ENCODE peak calls at places on chromosomes 12 and 14, in ten cellular contexts. One of them, this sample, is unnamed. For H3K27me3, the result is how much of the 10 kb centered on the place peaks cover.

GRCh38 chr12:43245947-43246346 is 306.1 kb downstream of the ADAMTS20 start:
- DNase-seq in prostate gland: no peak
- DNase-seq in keratinocyte: no peak
- DNase-seq in CD8-positive, alpha-beta T cell: no peak
- DNase-seq in cardiac muscle cell: no peak
- DNase-seq in adipocyte: no peak
- DNase-seq in SK-N-SH: no peak
- DNase-seq in PC-3: no peak
- DNase-seq in Caco-2: no peak
- DNase-seq in stomach: no peak
- DNase-seq in this sample: no peak

GRCh38 chr14:61616524-61617185 is 78.7 kb upstream of the HIF1A start:
- DNase-seq in cardiac muscle cell: no peak
- DNase-seq in CD8-positive, alpha-beta T cell: no peak
- DNase-seq in prostate gland: no peak
- DNase-seq in Caco-2: no peak
- DNase-seq in SK-N-SH: no peak
- DNase-seq in PC-3: peak
- DNase-seq in adipocyte: peak
- DNase-seq in stomach: no peak
- DNase-seq in keratinocyte: no peak
- DNase-seq in this sample: no peak

GRCh38 chr14:56199095-56199975 is 81.1 kb downstream of the PELI2 start:
- DNase-seq in keratinocyte: no peak
- DNase-seq in Caco-2: no peak
- DNase-seq in prostate gland: no peak
- DNase-seq in stomach: no peak
- DNase-seq in CD8-positive, alpha-beta T cell: no peak
- DNase-seq in SK-N-SH: no peak
- DNase-seq in PC-3: no peak
- DNase-seq in cardiac muscle cell: no peak
- DNase-seq in adipocyte: peak
- DNase-seq in this sample: no peak

GRCh38 chr14:40847496-40847895 is 759.2 kb upstream of the LRFN5 start:
- DNase-seq in SK-N-SH: no peak
- DNase-seq in adipocyte: no peak
- DNase-seq in keratinocyte: no peak
- DNase-seq in Caco-2: no peak
- DNase-seq in stomach: no peak
- DNase-seq in cardiac muscle cell: no peak
- DNase-seq in PC-3: peak
- DNase-seq in CD8-positive, alpha-beta T cell: no peak
- DNase-seq in prostate gland: no peak
- DNase-seq in this sample: no peak

GRCh38 chr14:39015964-39016577 is 87.0 kb downstream of the SEC23A start:
- DNase-seq in keratinocyte: no peak
- DNase-seq in SK-N-SH: no peak
- DNase-seq in prostate gland: no peak
- DNase-seq in Caco-2: no peak
- DNase-seq in CD8-positive, alpha-beta T cell: no peak
- DNase-seq in PC-3: no peak
- DNase-seq in cardiac muscle cell: no peak
- DNase-seq in stomach: no peak
- DNase-seq in adipocyte: peak
- DNase-seq in this sample: no peak

GRCh38 chr12:108046633-108047032 is 82.5 kb upstream of the WSCD2 start:
- DNase-seq in Caco-2: no peak
- DNase-seq in CD8-positive, alpha-beta T cell: no peak
- DNase-seq in SK-N-SH: no peak
- DNase-seq in cardiac muscle cell: no peak
- DNase-seq in prostate gland: no peak
- DNase-seq in PC-3: no peak
- DNase-seq in adipocyte: no peak
- DNase-seq in stomach: no peak
- DNase-seq in keratinocyte: no peak
- DNase-seq in this sample: no peak

GRCh38 chr12:104775731-104776231 is 182.3 kb downstream of the SLC41A2 start:
- DNase-seq in keratinocyte: no peak
- DNase-seq in CD8-positive, alpha-beta T cell: no peak
- DNase-seq in cardiac muscle cell: no peak
- DNase-seq in PC-3: no peak
- DNase-seq in Caco-2: no peak
- DNase-seq in adipocyte: no peak
- DNase-seq in prostate gland: no peak
- DNase-seq in stomach: no peak
- DNase-seq in SK-N-SH: no peak
- DNase-seq in this sample: no peak

GRCh38 chr12:93179792-93180191 is 197.9 kb upstream of the NUDT4 start:
- DNase-seq in keratinocyte: no peak
- DNase-seq in Caco-2: no peak
- DNase-seq in adipocyte: no peak
- DNase-seq in cardiac muscle cell: no peak
- DNase-seq in PC-3: no peak
- DNase-seq in SK-N-SH: no peak
- DNase-seq in stomach: no peak
- DNase-seq in prostate gland: no peak
- DNase-seq in CD8-positive, alpha-beta T cell: no peak
- DNase-seq in this sample: no peak

GRCh38 chr12:124322271-124322998 is 27.5 kb downstream of the RFLNA start:
- DNase-seq in cardiac muscle cell: no peak
- DNase-seq in Caco-2: no peak
- DNase-seq in keratinocyte: no peak
- DNase-seq in SK-N-SH: no peak
- DNase-seq in CD8-positive, alpha-beta T cell: no peak
- DNase-seq in PC-3: peak
- DNase-seq in prostate gland: no peak
- DNase-seq in adipocyte: no peak
- DNase-seq in stomach: no peak
- DNase-seq in this sample: peak

GRCh38 chr14:99073401-99073800 is 198.6 kb downstream of the BCL11B start:
- DNase-seq in Caco-2: no peak
- DNase-seq in stomach: no peak
- DNase-seq in prostate gland: no peak
- DNase-seq in cardiac muscle cell: no peak
- DNase-seq in adipocyte: no peak
- DNase-seq in keratinocyte: no peak
- DNase-seq in CD8-positive, alpha-beta T cell: no peak
- DNase-seq in SK-N-SH: no peak
- DNase-seq in PC-3: no peak
- DNase-seq in this sample: no peak

GRCh38 chr12:39605996-39606395 is 13.6 kb downstream of the ABCD2 start:
- DNase-seq in PC-3: peak
- DNase-seq in keratinocyte: no peak
- DNase-seq in CD8-positive, alpha-beta T cell: no peak
- DNase-seq in prostate gland: no peak
- DNase-seq in stomach: no peak
- DNase-seq in SK-N-SH: no peak
- DNase-seq in Caco-2: no peak
- DNase-seq in cardiac muscle cell: no peak
- DNase-seq in adipocyte: no peak
- DNase-seq in this sample: no peak

GRCh38 chr12:85489194-85489593 is 209.2 kb downstream of the ALX1 start:
- DNase-seq in stomach: no peak
- DNase-seq in Caco-2: no peak
- DNase-seq in CD8-positive, alpha-beta T cell: no peak
- DNase-seq in adipocyte: no peak
- DNase-seq in SK-N-SH: no peak
- DNase-seq in prostate gland: no peak
- DNase-seq in PC-3: peak
- DNase-seq in keratinocyte: no peak
- DNase-seq in cardiac muscle cell: no peak
- DNase-seq in this sample: no peak

DNA sequence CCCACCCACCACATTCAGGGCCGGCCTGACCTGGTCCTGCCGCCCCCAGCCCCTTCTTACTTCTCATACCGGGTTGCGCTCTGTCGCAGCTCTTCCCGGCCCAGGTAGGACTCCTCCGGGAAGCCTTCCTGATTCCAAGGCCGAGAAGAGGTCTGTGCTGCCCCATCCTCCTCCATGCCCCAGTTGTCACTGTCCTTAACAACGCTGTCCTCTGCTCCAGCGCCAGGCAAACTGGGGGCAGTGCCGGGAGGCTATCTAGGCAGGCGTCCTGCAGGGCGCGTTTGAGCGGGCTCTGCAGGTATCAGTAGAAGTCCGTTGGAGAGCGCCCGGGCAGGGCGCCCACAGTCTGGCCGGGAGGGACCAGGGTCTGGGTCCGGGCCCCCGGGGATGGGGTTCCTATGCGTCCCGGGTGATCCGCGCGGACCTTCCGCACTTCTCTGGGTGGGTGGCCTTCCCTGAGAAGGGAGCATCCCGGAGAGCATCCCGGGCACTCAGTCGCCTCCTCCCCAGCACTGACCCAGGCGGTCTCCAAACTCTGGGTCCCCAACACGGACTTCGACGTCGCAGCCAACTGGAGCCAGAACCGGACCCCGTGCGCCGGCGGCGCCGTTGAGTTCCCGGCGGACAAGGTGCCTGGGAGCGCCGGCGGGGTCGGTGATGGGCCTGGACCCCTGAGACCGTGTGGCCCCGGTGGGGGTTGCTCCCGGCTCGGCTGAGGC is 897 bp downstream of the AMN start:
- DNase-seq in keratinocyte: no peak
- DNase-seq in adipocyte: peak
- DNase-seq in CD8-positive, alpha-beta T cell: no peak
- DNase-seq in cardiac muscle cell: no peak
- DNase-seq in PC-3: no peak
- DNase-seq in prostate gland: no peak
- DNase-seq in Caco-2: no peak
- DNase-seq in SK-N-SH: no peak
- DNase-seq in stomach: no peak
- DNase-seq in this sample: no peak
- H3K27me3 ChIP-seq in keratinocyte: under half
- H3K27me3 ChIP-seq in adipocyte: under half
- H3K27me3 ChIP-seq in CD8-positive, alpha-beta T cell: under half
- H3K27me3 ChIP-seq in cardiac muscle cell: half or more
- H3K27me3 ChIP-seq in PC-3: under half
- H3K27me3 ChIP-seq in prostate gland: under half
- H3K27me3 ChIP-seq in Caco-2: under half
- H3K27me3 ChIP-seq in SK-N-SH: under half
- H3K27me3 ChIP-seq in stomach: half or more
- H3K27me3 ChIP-seq in this sample: half or more

DNA sequence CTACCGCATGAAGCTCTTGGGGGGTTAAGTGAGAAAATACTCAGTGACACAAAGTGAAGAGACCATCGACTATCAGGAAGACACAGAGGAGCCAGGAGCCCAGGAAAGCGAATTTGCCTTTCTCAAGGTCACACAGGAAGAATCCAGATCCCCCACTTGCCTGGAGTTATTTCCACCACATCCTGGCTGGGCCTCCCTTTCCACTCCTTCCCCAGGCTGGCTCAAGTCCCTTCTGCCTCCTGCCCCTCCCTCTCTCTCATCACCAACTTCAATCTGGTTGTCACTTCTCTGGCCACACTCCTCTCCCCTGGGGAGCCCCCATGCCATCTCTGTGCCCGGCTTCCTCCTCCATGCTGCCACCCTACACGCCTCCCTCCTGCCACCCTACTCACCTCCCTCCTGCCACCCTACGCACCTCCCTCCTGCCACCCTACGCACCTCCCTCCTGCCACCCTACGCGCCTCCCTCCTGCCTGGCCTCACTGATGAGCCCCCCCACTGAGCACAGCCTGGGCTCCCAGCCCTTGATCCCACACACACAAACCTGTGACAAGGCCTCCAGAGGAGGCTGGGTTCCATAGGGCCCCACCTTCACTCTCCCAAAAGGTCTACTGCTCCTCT is 6.3 kb downstream of the SCNN1A start:
- DNase-seq in keratinocyte: no peak
- DNase-seq in stomach: no peak
- DNase-seq in cardiac muscle cell: no peak
- DNase-seq in Caco-2: no peak
- DNase-seq in prostate gland: no peak
- DNase-seq in adipocyte: no peak
- DNase-seq in SK-N-SH: no peak
- DNase-seq in CD8-positive, alpha-beta T cell: no peak
- DNase-seq in PC-3: no peak
- DNase-seq in this sample: peak
- H3K27me3 ChIP-seq in keratinocyte: under half
- H3K27me3 ChIP-seq in stomach: under half
- H3K27me3 ChIP-seq in cardiac muscle cell: under half
- H3K27me3 ChIP-seq in Caco-2: under half
- H3K27me3 ChIP-seq in prostate gland: under half
- H3K27me3 ChIP-seq in adipocyte: under half
- H3K27me3 ChIP-seq in SK-N-SH: under half
- H3K27me3 ChIP-seq in CD8-positive, alpha-beta T cell: under half
- H3K27me3 ChIP-seq in PC-3: under half
- H3K27me3 ChIP-seq in this sample: under half

GRCh38 chr12:3550839-3551238 is 59.8 kb downstream of the PRMT8 start:
- DNase-seq in Caco-2: no peak
- DNase-seq in cardiac muscle cell: no peak
- DNase-seq in SK-N-SH: no peak
- DNase-seq in adipocyte: no peak
- DNase-seq in stomach: no peak
- DNase-seq in prostate gland: no peak
- DNase-seq in CD8-positive, alpha-beta T cell: no peak
- DNase-seq in PC-3: no peak
- DNase-seq in keratinocyte: no peak
- DNase-seq in this sample: no peak
- H3K27me3 ChIP-seq in Caco-2: under half
- H3K27me3 ChIP-seq in cardiac muscle cell: under half
- H3K27me3 ChIP-seq in SK-N-SH: under half
- H3K27me3 ChIP-seq in adipocyte: under half
- H3K27me3 ChIP-seq in stomach: under half
- H3K27me3 ChIP-seq in prostate gland: under half
- H3K27me3 ChIP-seq in CD8-positive, alpha-beta T cell: under half
- H3K27me3 ChIP-seq in PC-3: under half
- H3K27me3 ChIP-seq in keratinocyte: under half
- H3K27me3 ChIP-seq in this sample: under half

GRCh38 chr12:5036031-5036430 is 7.6 kb upstream of the KCNA5 start:
- DNase-seq in stomach: no peak
- DNase-seq in cardiac muscle cell: no peak
- DNase-seq in CD8-positive, alpha-beta T cell: no peak
- DNase-seq in PC-3: no peak
- DNase-seq in keratinocyte: no peak
- DNase-seq in SK-N-SH: no peak
- DNase-seq in adipocyte: no peak
- DNase-seq in prostate gland: no peak
- DNase-seq in Caco-2: no peak
- DNase-seq in this sample: no peak

GRCh38 chr12:5035618-5036017 is 8.1 kb upstream of the KCNA5 start:
- DNase-seq in stomach: no peak
- DNase-seq in SK-N-SH: no peak
- DNase-seq in cardiac muscle cell: no peak
- DNase-seq in adipocyte: no peak
- DNase-seq in Caco-2: no peak
- DNase-seq in PC-3: no peak
- DNase-seq in prostate gland: no peak
- DNase-seq in CD8-positive, alpha-beta T cell: no peak
- DNase-seq in keratinocyte: no peak
- DNase-seq in this sample: no peak

GRCh38 chr12:5039815-5040214 is 3.9 kb upstream of the KCNA5 start:
- DNase-seq in CD8-positive, alpha-beta T cell: no peak
- DNase-seq in SK-N-SH: no peak
- DNase-seq in cardiac muscle cell: no peak
- DNase-seq in prostate gland: no peak
- DNase-seq in PC-3: no peak
- DNase-seq in adipocyte: no peak
- DNase-seq in stomach: no peak
- DNase-seq in Caco-2: no peak
- DNase-seq in keratinocyte: no peak
- DNase-seq in this sample: no peak

GRCh38 chr12:5038781-5039311 is 4.8 kb upstream of the KCNA5 start:
- DNase-seq in PC-3: no peak
- DNase-seq in SK-N-SH: no peak
- DNase-seq in adipocyte: no peak
- DNase-seq in Caco-2: no peak
- DNase-seq in prostate gland: no peak
- DNase-seq in cardiac muscle cell: no peak
- DNase-seq in stomach: no peak
- DNase-seq in CD8-positive, alpha-beta T cell: no peak
- DNase-seq in keratinocyte: no peak
- DNase-seq in this sample: no peak

GRCh38 chr12:5037795-5038357 is 5.8 kb upstream of the KCNA5 start:
- DNase-seq in prostate gland: no peak
- DNase-seq in Caco-2: no peak
- DNase-seq in keratinocyte: no peak
- DNase-seq in cardiac muscle cell: no peak
- DNase-seq in adipocyte: no peak
- DNase-seq in PC-3: no peak
- DNase-seq in stomach: no peak
- DNase-seq in CD8-positive, alpha-beta T cell: no peak
- DNase-seq in SK-N-SH: no peak
- DNase-seq in this sample: no peak
- H3K27me3 ChIP-seq in prostate gland: under half
- H3K27me3 ChIP-seq in Caco-2: under half
- H3K27me3 ChIP-seq in keratinocyte: under half
- H3K27me3 ChIP-seq in cardiac muscle cell: under half
- H3K27me3 ChIP-seq in adipocyte: half or more
- H3K27me3 ChIP-seq in PC-3: under half
- H3K27me3 ChIP-seq in stomach: under half
- H3K27me3 ChIP-seq in CD8-positive, alpha-beta T cell: under half
- H3K27me3 ChIP-seq in SK-N-SH: under half
- H3K27me3 ChIP-seq in this sample: under half